ENCODE peak calls at places on chromosomes 1 and 21, in ten cellular contexts. One of them, this sample, is unnamed.

GRCh38 chr1:14894811-14895524 is 258.6 kb upstream of the TMEM51 start:
- DNase-seq in A673: peak
- DNase-seq in IMR-90: no peak
- DNase-seq in GM12865: no peak
- DNase-seq in OCI-LY7: no peak
- DNase-seq in AG10803: peak
- DNase-seq in ovary: no peak
- DNase-seq in fibroblast of lung: no peak
- DNase-seq in heart left ventricle: no peak
- DNase-seq in mucosa of descending colon: peak
- DNase-seq in this sample: no peak

GRCh38 chr21:41397416-41397815 is 28.6 kb upstream of the MX1 start:
- DNase-seq in A673: no peak
- DNase-seq in IMR-90: no peak
- DNase-seq in GM12865: peak
- DNase-seq in OCI-LY7: no peak
- DNase-seq in AG10803: no peak
- DNase-seq in ovary: no peak
- DNase-seq in fibroblast of lung: no peak
- DNase-seq in heart left ventricle: no peak
- DNase-seq in mucosa of descending colon: no peak
- DNase-seq in this sample: no peak

GRCh38 chr1:20496241-20496661 is 10.2 kb upstream of the CAMK2N1 start:
- DNase-seq in A673: no peak
- DNase-seq in IMR-90: peak
- DNase-seq in GM12865: peak
- DNase-seq in OCI-LY7: no peak
- DNase-seq in AG10803: peak
- DNase-seq in ovary: no peak
- DNase-seq in fibroblast of lung: no peak
- DNase-seq in heart left ventricle: no peak
- DNase-seq in mucosa of descending colon: no peak
- DNase-seq in this sample: no peak

GRCh38 chr21:46035809-46036695 is 54.5 kb downstream of the COL6A1 start:
- DNase-seq in A673: no peak
- DNase-seq in IMR-90: peak
- DNase-seq in GM12865: no peak
- DNase-seq in OCI-LY7: no peak
- DNase-seq in AG10803: peak
- DNase-seq in ovary: peak
- DNase-seq in fibroblast of lung: peak
- DNase-seq in heart left ventricle: peak
- DNase-seq in mucosa of descending colon: peak
- DNase-seq in this sample: no peak

GRCh38 chr1:26391450-26391849 is 18.9 kb upstream of the ZNF683 start:
- DNase-seq in A673: no peak
- DNase-seq in IMR-90: peak
- DNase-seq in GM12865: peak
- DNase-seq in OCI-LY7: peak
- DNase-seq in AG10803: peak
- DNase-seq in ovary: no peak
- DNase-seq in fibroblast of lung: peak
- DNase-seq in heart left ventricle: no peak
- DNase-seq in mucosa of descending colon: peak
- DNase-seq in this sample: no peak

GRCh38 chr1:36239941-36240637 is 15.8 kb downstream of the THRAP3 start:
- DNase-seq in A673: peak
- DNase-seq in IMR-90: peak
- DNase-seq in GM12865: no peak
- DNase-seq in OCI-LY7: no peak
- DNase-seq in AG10803: no peak
- DNase-seq in ovary: no peak
- DNase-seq in fibroblast of lung: peak
- DNase-seq in heart left ventricle: peak
- DNase-seq in mucosa of descending colon: no peak
- DNase-seq in this sample: no peak

GRCh38 chr1:64223329-64224151 is 20.1 kb downstream of the UBE2U start:
- DNase-seq in A673: no peak
- DNase-seq in IMR-90: peak
- DNase-seq in GM12865: peak
- DNase-seq in OCI-LY7: no peak
- DNase-seq in AG10803: peak
- DNase-seq in ovary: no peak
- DNase-seq in fibroblast of lung: peak
- DNase-seq in heart left ventricle: no peak
- DNase-seq in mucosa of descending colon: no peak
- DNase-seq in this sample: no peak

GRCh38 chr1:228118040-228118439 is 8.9 kb upstream of the MRPL55 start:
- DNase-seq in A673: no peak
- DNase-seq in IMR-90: no peak
- DNase-seq in GM12865: no peak
- DNase-seq in OCI-LY7: peak
- DNase-seq in AG10803: no peak
- DNase-seq in ovary: no peak
- DNase-seq in fibroblast of lung: no peak
- DNase-seq in heart left ventricle: no peak
- DNase-seq in mucosa of descending colon: no peak
- DNase-seq in this sample: no peak

GRCh38 chr1:152225678-152226077 is 1.7 kb upstream of the HRNR start:
- DNase-seq in A673: no peak
- DNase-seq in IMR-90: no peak
- DNase-seq in GM12865: no peak
- DNase-seq in OCI-LY7: no peak
- DNase-seq in AG10803: no peak
- DNase-seq in ovary: no peak
- DNase-seq in fibroblast of lung: no peak
- DNase-seq in heart left ventricle: no peak
- DNase-seq in mucosa of descending colon: no peak
- DNase-seq in this sample: no peak

GRCh38 chr1:33244143-33244808 is 12.0 kb upstream of the ZNF362 start:
- DNase-seq in A673: no peak
- DNase-seq in IMR-90: no peak
- DNase-seq in GM12865: no peak
- DNase-seq in OCI-LY7: no peak
- DNase-seq in AG10803: peak
- DNase-seq in ovary: no peak
- DNase-seq in fibroblast of lung: no peak
- DNase-seq in heart left ventricle: no peak
- DNase-seq in mucosa of descending colon: no peak
- DNase-seq in this sample: no peak

DNA sequence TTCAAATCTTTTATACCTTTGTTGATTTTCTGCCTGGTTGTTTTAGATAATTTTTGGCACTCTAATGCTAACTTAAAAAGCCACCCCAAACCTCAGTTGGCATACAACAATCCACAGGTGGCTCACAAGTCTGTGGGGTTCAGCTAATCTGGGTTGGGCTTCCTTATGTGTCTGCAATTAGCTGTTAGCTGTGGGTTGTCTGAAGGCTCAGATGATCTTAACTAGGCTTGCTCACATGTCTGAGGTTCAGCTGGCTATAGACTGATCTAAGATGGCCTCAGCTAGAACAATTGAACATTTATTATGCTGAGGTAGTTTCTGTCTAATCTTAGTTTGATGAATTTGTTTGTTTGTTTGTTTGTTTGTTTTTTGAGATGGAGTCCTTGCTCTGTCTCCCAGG is 44.9 kb upstream of the ADAR start:
- DNase-seq in A673: no peak
- DNase-seq in IMR-90: no peak
- DNase-seq in GM12865: no peak
- DNase-seq in OCI-LY7: no peak
- DNase-seq in AG10803: no peak
- DNase-seq in ovary: no peak
- DNase-seq in fibroblast of lung: no peak
- DNase-seq in heart left ventricle: no peak
- DNase-seq in mucosa of descending colon: no peak
- DNase-seq in this sample: no peak
- TF ChIP-seq CTCF in A673: no peak
- TF ChIP-seq CTCF in IMR-90: no peak
- TF ChIP-seq CTCF in GM12865: no peak
- TF ChIP-seq CTCF in OCI-LY7: no peak
- TF ChIP-seq CTCF in AG10803: no peak
- TF ChIP-seq CTCF in ovary: no peak
- TF ChIP-seq CTCF in fibroblast of lung: no peak
- TF ChIP-seq CTCF in heart left ventricle: no peak
- TF ChIP-seq CTCF in mucosa of descending colon: no peak
- TF ChIP-seq CTCF in this sample: no peak

GRCh38 chr1:866095-866494 is 57.6 kb upstream of the SAMD11 start:
- DNase-seq in A673: no peak
- DNase-seq in IMR-90: no peak
- DNase-seq in GM12865: no peak
- DNase-seq in OCI-LY7: no peak
- DNase-seq in AG10803: no peak
- DNase-seq in ovary: no peak
- DNase-seq in fibroblast of lung: no peak
- DNase-seq in heart left ventricle: no peak
- DNase-seq in mucosa of descending colon: no peak
- DNase-seq in this sample: no peak

DNA sequence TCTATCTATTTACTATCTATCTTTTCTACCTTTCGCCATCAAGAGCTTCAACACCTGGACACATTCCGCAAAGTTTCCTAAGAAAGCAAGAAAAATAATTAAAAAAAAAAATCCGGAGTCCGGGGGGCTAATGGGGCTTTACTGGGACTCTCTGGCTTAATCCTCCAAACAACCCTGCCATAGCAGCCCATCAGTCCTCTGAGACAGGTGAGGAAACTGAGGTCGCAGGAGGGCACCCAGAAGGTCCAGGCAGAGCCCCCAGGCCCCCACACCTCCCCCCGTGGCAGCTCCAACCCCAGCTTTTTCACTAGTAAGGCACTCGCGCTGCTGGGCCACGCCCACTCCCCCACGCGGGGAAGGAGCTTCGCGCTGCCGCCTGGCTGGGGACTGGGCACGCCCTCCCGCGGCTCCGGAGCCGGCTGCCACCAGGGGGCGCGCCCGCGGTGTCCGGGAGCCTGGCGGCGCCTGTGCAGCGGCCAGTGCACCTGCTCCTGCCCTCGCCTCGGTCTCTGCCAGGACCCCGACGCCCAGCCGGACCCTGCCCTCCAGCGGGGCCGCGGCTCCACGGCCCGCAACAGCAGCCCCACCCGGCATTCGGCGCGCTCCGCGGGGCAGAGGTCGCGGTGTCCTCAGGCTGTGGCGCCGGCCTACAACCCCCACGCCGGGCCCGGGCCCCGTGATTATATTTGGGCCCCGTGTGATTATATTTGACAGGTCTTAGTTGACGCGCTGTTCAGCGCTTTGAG is 54.1 kb upstream of the SAMD11 start:
- DNase-seq in A673: peak
- DNase-seq in IMR-90: peak
- DNase-seq in GM12865: peak
- DNase-seq in OCI-LY7: peak
- DNase-seq in AG10803: peak
- DNase-seq in ovary: peak
- DNase-seq in fibroblast of lung: peak
- DNase-seq in heart left ventricle: peak
- DNase-seq in mucosa of descending colon: peak
- DNase-seq in this sample: peak
- H3K4me3 ChIP-seq in A673: peak
- H3K4me3 ChIP-seq in IMR-90: no peak
- H3K4me3 ChIP-seq in GM12865: no peak
- H3K4me3 ChIP-seq in OCI-LY7: no peak
- H3K4me3 ChIP-seq in AG10803: no peak
- H3K4me3 ChIP-seq in ovary: no peak
- H3K4me3 ChIP-seq in fibroblast of lung: no peak
- H3K4me3 ChIP-seq in heart left ventricle: peak
- H3K4me3 ChIP-seq in mucosa of descending colon: no peak
- H3K4me3 ChIP-seq in this sample: peak

DNA sequence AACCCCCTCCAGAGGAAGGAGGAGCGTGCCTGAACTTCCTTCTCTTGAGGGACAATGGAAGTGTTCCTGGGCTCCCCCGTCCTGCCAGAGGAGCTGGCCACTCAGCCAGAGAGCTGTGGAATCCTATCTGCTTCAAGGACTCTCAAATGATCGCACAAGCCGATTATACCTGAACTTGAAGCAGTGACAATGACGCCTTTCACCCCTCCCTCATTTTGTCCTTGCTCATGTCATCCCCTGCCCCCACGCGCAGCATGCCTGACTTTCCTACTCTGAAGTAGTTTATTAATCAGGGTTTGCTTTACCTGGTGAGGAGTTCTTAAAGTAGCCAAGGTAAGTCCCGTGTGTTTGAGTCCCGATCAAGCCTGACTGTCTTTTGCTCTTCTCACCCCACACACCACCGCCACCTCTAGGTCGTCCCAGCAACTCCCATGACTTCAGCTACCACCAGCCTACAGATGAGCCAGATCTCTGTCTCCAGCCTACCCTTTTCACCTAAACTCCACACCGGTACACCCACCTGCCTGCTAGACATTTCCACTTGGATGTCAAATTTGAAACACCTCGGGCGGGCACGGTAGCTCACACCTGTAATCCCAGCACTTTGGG is 25.0 kb upstream of the PRELP start:
- DNase-seq in A673: no peak
- DNase-seq in IMR-90: no peak
- DNase-seq in GM12865: no peak
- DNase-seq in OCI-LY7: peak
- DNase-seq in AG10803: no peak
- DNase-seq in ovary: no peak
- DNase-seq in fibroblast of lung: no peak
- DNase-seq in heart left ventricle: no peak
- DNase-seq in mucosa of descending colon: no peak
- DNase-seq in this sample: no peak
- TF ChIP-seq CTCF in A673: no peak
- TF ChIP-seq CTCF in IMR-90: no peak
- TF ChIP-seq CTCF in GM12865: peak
- TF ChIP-seq CTCF in OCI-LY7: peak
- TF ChIP-seq CTCF in AG10803: no peak
- TF ChIP-seq CTCF in ovary: no peak
- TF ChIP-seq CTCF in fibroblast of lung: no peak
- TF ChIP-seq CTCF in heart left ventricle: no peak
- TF ChIP-seq CTCF in mucosa of descending colon: no peak
- TF ChIP-seq CTCF in this sample: no peak

DNA sequence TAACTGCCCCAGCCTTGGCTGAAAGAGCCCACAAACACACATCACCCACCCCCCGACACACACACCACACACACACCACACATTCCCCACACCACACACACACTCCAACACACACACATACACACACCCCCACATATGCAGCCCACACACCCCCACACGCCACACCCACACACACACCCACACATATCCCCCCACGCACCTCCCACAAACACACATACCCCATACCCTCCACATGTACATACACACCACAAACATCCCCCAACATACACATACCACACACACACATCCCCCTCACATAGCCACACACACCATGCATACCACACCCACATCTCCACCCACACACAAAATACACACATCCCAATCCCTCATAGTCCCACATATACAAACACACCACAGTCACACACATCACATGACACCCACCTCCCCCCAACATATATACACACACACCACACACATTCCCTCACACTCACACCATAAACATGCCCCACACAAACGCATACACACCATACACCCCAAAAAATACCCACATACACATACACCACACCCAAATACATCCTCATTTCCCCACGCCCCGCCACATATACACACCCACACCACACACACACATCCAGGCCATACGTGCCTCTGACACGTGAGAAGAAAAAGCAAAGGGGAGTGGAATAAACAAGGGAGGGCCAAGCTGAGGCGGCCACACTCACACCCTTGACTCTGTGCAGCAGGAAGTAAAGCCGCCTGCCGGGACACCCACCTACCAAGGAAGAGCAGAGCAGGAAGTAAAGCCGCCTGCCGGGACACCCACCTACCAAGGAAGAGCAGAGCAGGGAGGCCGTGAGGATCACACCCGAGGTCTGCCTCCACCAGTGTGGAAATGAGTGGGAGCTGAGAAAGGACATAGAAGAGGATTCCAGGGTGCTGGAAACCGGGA is 53.7 kb downstream of the HSF2BP start:
- DNase-seq in A673: no peak
- DNase-seq in IMR-90: no peak
- DNase-seq in GM12865: no peak
- DNase-seq in OCI-LY7: no peak
- DNase-seq in AG10803: no peak
- DNase-seq in ovary: no peak
- DNase-seq in fibroblast of lung: no peak
- DNase-seq in heart left ventricle: no peak
- DNase-seq in mucosa of descending colon: no peak
- DNase-seq in this sample: no peak
- H3K4me3 ChIP-seq in A673: no peak
- H3K4me3 ChIP-seq in IMR-90: no peak
- H3K4me3 ChIP-seq in GM12865: no peak
- H3K4me3 ChIP-seq in OCI-LY7: no peak
- H3K4me3 ChIP-seq in AG10803: no peak
- H3K4me3 ChIP-seq in ovary: no peak
- H3K4me3 ChIP-seq in fibroblast of lung: no peak
- H3K4me3 ChIP-seq in heart left ventricle: no peak
- H3K4me3 ChIP-seq in mucosa of descending colon: no peak
- H3K4me3 ChIP-seq in this sample: no peak

This sample was measured in tibial artery.